ENCODE peak calls at places on chromosomes 5 and 9, in seven cellular contexts. One of them, this sample, is unnamed.
A peak's percentile ranks its signal among the peaks of the same experiment; 100 is the strongest.

GRCh38 chr5:80755634-80756033 is 100.9 kb upstream of the DHFR start:
- DNase-seq in HL-60: no peak
- DNase-seq in HepG2: no peak
- DNase-seq in astrocyte of the spinal cord: peak; percentile 25
- DNase-seq in heart right ventricle: no peak
- DNase-seq in WERI-Rb-1: no peak
- DNase-seq in cardiac fibroblast: no peak
- DNase-seq in this sample: no peak

GRCh38 chr5:121758640-121759039 is 93.0 kb upstream of the FTMT start:
- DNase-seq in astrocyte of the spinal cord: no peak
- DNase-seq in heart right ventricle: no peak
- DNase-seq in HepG2: no peak
- DNase-seq in cardiac fibroblast: no peak
- DNase-seq in WERI-Rb-1: peak; percentile 29
- DNase-seq in HL-60: no peak
- DNase-seq in this sample: no peak

GRCh38 chr5:50745221-50745620 is 78.8 kb downstream of the PARP8 start:
- DNase-seq in cardiac fibroblast: no peak
- DNase-seq in HepG2: no peak
- DNase-seq in WERI-Rb-1: no peak
- DNase-seq in astrocyte of the spinal cord: no peak
- DNase-seq in heart right ventricle: no peak
- DNase-seq in HL-60: no peak
- DNase-seq in this sample: no peak

GRCh38 chr9:120579750-120580590 is at the start of gene CDK5RAP2:
- DNase-seq in WERI-Rb-1: peak; percentile 98
- DNase-seq in cardiac fibroblast: peak; percentile 99
- DNase-seq in HL-60: peak; percentile 98
- DNase-seq in astrocyte of the spinal cord: peak; percentile 99
- DNase-seq in heart right ventricle: peak; percentile 96
- DNase-seq in HepG2: peak; percentile 96
- DNase-seq in this sample: peak; percentile 94

GRCh38 chr9:138096192-138096845 is 218.7 kb downstream of the CACNA1B start:
- DNase-seq in WERI-Rb-1: no peak
- DNase-seq in HL-60: no peak
- DNase-seq in HepG2: no peak
- DNase-seq in cardiac fibroblast: no peak
- DNase-seq in astrocyte of the spinal cord: no peak
- DNase-seq in heart right ventricle: no peak
- DNase-seq in this sample: no peak

GRCh38 chr9:114478459-114478858 is 26.8 kb downstream of the WHRN start:
- DNase-seq in WERI-Rb-1: no peak
- DNase-seq in cardiac fibroblast: no peak
- DNase-seq in heart right ventricle: no peak
- DNase-seq in HepG2: no peak
- DNase-seq in HL-60: no peak
- DNase-seq in astrocyte of the spinal cord: no peak
- DNase-seq in this sample: no peak

GRCh38 chr5:61182449-61182848 is 20.2 kb upstream of the SMIM15 start:
- DNase-seq in HL-60: no peak
- DNase-seq in WERI-Rb-1: no peak
- DNase-seq in heart right ventricle: no peak
- DNase-seq in astrocyte of the spinal cord: no peak
- DNase-seq in cardiac fibroblast: peak; percentile 46
- DNase-seq in HepG2: no peak
- DNase-seq in this sample: no peak

GRCh38 chr5:73232266-73233041 is 59.5 kb downstream of the TMEM174 start:
- DNase-seq in cardiac fibroblast: no peak
- DNase-seq in HL-60: no peak
- DNase-seq in astrocyte of the spinal cord: no peak
- DNase-seq in WERI-Rb-1: no peak
- DNase-seq in heart right ventricle: no peak
- DNase-seq in HepG2: no peak
- DNase-seq in this sample: no peak

GRCh38 chr9:72947987-72948465 is 4.8 kb downstream of the ALDH1A1 start:
- DNase-seq in astrocyte of the spinal cord: no peak
- DNase-seq in HL-60: no peak
- DNase-seq in WERI-Rb-1: no peak
- DNase-seq in heart right ventricle: no peak
- DNase-seq in cardiac fibroblast: no peak
- DNase-seq in HepG2: peak; percentile 55
- DNase-seq in this sample: no peak
- H3K4me3 ChIP-seq in astrocyte of the spinal cord: no peak overlapping the region
- H3K4me3 ChIP-seq in HL-60: no peak overlapping the region
- H3K4me3 ChIP-seq in WERI-Rb-1: no peak overlapping the region
- H3K4me3 ChIP-seq in heart right ventricle: no peak overlapping the region
- H3K4me3 ChIP-seq in cardiac fibroblast: no peak overlapping the region
- H3K4me3 ChIP-seq in HepG2: peak overlapping the region; percentile 86
- H3K4me3 ChIP-seq in this sample: no peak overlapping the region

DNA sequence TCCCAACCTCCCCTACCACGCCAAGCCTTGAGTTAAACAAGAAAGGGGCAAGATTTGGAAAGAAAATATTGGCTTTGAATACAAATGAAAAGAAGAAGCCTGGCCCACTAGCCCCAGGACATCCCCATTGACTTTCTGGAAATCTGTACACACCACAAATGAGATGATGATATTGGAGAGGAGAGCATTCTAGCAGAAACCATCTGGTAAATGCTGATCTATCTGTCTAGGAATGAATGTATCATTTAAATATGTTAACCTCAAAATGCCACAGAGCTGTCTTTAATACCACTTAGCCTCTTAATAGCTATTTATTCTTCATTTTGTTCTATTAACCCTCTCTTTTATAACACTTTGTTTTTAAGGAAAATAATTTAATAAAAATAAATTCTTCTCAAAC is 270.2 kb upstream of the PDE4D start:
- DNase-seq in HepG2: no peak
- DNase-seq in WERI-Rb-1: no peak
- DNase-seq in cardiac fibroblast: no peak
- DNase-seq in astrocyte of the spinal cord: peak; percentile 49
- DNase-seq in heart right ventricle: no peak
- DNase-seq in HL-60: no peak
- DNase-seq in this sample: no peak
- TF ChIP-seq CTCF in HepG2: no peak
- TF ChIP-seq CTCF in WERI-Rb-1: no peak
- TF ChIP-seq CTCF in cardiac fibroblast: no peak
- TF ChIP-seq CTCF in astrocyte of the spinal cord: no peak
- TF ChIP-seq CTCF in heart right ventricle: no peak
- TF ChIP-seq CTCF in HL-60: no peak
- TF ChIP-seq CTCF in this sample: no peak

GRCh38 chr5:82396871-82397514 is 118.8 kb upstream of the RPS23 start:
- DNase-seq in HepG2: peak; percentile 92
- DNase-seq in heart right ventricle: peak; percentile 84
- DNase-seq in cardiac fibroblast: peak; percentile 100
- DNase-seq in WERI-Rb-1: peak; percentile 24
- DNase-seq in HL-60: no peak
- DNase-seq in astrocyte of the spinal cord: peak; percentile 99
- DNase-seq in this sample: no peak
- H3K4me3 ChIP-seq in HepG2: no peak overlapping the region
- H3K4me3 ChIP-seq in heart right ventricle: no peak overlapping the region
- H3K4me3 ChIP-seq in cardiac fibroblast: no peak overlapping the region
- H3K4me3 ChIP-seq in WERI-Rb-1: no peak overlapping the region
- H3K4me3 ChIP-seq in HL-60: no peak overlapping the region
- H3K4me3 ChIP-seq in astrocyte of the spinal cord: no peak overlapping the region
- H3K4me3 ChIP-seq in this sample: no peak overlapping the region

GRCh38 chr9:100472725-100473261 is at the start of gene TMEFF1:
- DNase-seq in astrocyte of the spinal cord: peak; percentile 6
- DNase-seq in HL-60: peak; percentile 12
- DNase-seq in cardiac fibroblast: no peak
- DNase-seq in heart right ventricle: no peak
- DNase-seq in HepG2: peak; percentile 30
- DNase-seq in WERI-Rb-1: peak; percentile 93
- DNase-seq in this sample: peak; percentile 48
- TF ChIP-seq CTCF in astrocyte of the spinal cord: peak; percentile 12
- TF ChIP-seq CTCF in HL-60: no peak
- TF ChIP-seq CTCF in cardiac fibroblast: no peak
- TF ChIP-seq CTCF in heart right ventricle: peak; percentile 33
- TF ChIP-seq CTCF in HepG2: peak; percentile 16
- TF ChIP-seq CTCF in WERI-Rb-1: peak; percentile 31
- TF ChIP-seq CTCF in this sample: peak; percentile 34

DNA sequence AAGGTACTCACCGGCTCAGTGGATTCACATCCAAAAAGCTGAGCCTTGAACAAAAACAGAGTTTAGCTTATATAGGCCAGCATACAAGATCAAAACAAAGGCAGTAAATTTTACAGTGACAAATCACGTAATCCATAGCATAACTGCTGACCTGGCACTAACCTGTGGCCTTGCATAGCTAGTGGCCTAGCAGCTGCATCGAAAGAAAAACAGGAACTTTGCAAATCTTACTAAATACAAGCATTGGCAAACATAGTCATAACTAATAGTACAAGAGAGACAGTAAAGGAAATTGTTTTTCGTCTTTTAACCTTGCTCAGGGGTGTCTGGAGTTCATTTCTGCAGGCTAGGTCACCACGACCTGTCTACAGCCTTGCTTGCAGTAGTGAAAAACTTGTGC is 4.8 kb downstream of the HSDL2 start:
- DNase-seq in WERI-Rb-1: no peak
- DNase-seq in HepG2: peak; percentile 56
- DNase-seq in heart right ventricle: no peak
- DNase-seq in HL-60: peak; percentile 82
- DNase-seq in cardiac fibroblast: no peak
- DNase-seq in astrocyte of the spinal cord: no peak
- DNase-seq in this sample: no peak
- H3K4me3 ChIP-seq in WERI-Rb-1: no peak overlapping the region
- H3K4me3 ChIP-seq in HepG2: peak overlapping the region; percentile 16
- H3K4me3 ChIP-seq in heart right ventricle: no peak overlapping the region
- H3K4me3 ChIP-seq in HL-60: no peak overlapping the region
- H3K4me3 ChIP-seq in cardiac fibroblast: no peak overlapping the region
- H3K4me3 ChIP-seq in astrocyte of the spinal cord: no peak overlapping the region
- H3K4me3 ChIP-seq in this sample: no peak overlapping the region

GRCh38 chr5:141330299-141331080 is at the start of gene PCDHGA1:
- DNase-seq in WERI-Rb-1: peak; percentile 31
- DNase-seq in astrocyte of the spinal cord: peak; percentile 56
- DNase-seq in HL-60: no peak
- DNase-seq in cardiac fibroblast: peak; percentile 75
- DNase-seq in heart right ventricle: no peak
- DNase-seq in HepG2: peak; percentile 51
- DNase-seq in this sample: no peak
- TF ChIP-seq CTCF in WERI-Rb-1: peak; percentile 42
- TF ChIP-seq CTCF in astrocyte of the spinal cord: peak; percentile 45
- TF ChIP-seq CTCF in HL-60: no peak
- TF ChIP-seq CTCF in cardiac fibroblast: peak; percentile 72
- TF ChIP-seq CTCF in heart right ventricle: peak; percentile 58
- TF ChIP-seq CTCF in HepG2: peak; percentile 58
- TF ChIP-seq CTCF in this sample: peak; percentile 15

DNA sequence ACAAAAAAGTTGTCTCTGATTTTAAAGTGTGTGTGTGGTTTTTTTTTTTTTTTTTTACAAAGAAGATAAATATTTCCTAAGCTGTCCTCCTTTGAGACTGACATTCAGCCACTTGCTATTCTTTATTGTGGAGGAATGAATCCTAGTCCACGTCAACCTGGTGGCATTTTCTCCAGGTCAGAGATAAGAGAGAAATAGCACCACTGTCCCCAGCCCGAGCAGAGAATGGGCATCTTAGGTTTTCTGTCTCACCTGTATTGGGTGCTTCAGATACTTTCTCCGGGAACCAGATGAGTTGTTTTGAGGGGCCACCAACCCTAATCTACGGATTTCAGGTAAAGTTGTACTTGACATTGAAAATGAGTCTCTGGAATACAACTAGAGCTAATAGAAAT is 1.4 kb downstream of the ITGA2 start:
- DNase-seq in HL-60: no peak
- DNase-seq in astrocyte of the spinal cord: no peak
- DNase-seq in cardiac fibroblast: no peak
- DNase-seq in heart right ventricle: no peak
- DNase-seq in WERI-Rb-1: no peak
- DNase-seq in HepG2: no peak
- DNase-seq in this sample: no peak
- H3K4me3 ChIP-seq in HL-60: no peak overlapping the region
- H3K4me3 ChIP-seq in astrocyte of the spinal cord: peak overlapping the region; percentile 73
- H3K4me3 ChIP-seq in cardiac fibroblast: peak overlapping the region; percentile 87
- H3K4me3 ChIP-seq in heart right ventricle: no peak overlapping the region
- H3K4me3 ChIP-seq in WERI-Rb-1: no peak overlapping the region
- H3K4me3 ChIP-seq in HepG2: peak overlapping the region; percentile 87
- H3K4me3 ChIP-seq in this sample: peak overlapping the region; percentile 56

GRCh38 chr5:11905209-11905608 is 963 bp upstream of the CTNND2 start:
- DNase-seq in cardiac fibroblast: no peak
- DNase-seq in WERI-Rb-1: no peak
- DNase-seq in HL-60: no peak
- DNase-seq in heart right ventricle: no peak
- DNase-seq in astrocyte of the spinal cord: no peak
- DNase-seq in HepG2: no peak
- DNase-seq in this sample: no peak

GRCh38 chr5:11902304-11902703 is 1.9 kb downstream of the CTNND2 start:
- DNase-seq in astrocyte of the spinal cord: no peak
- DNase-seq in cardiac fibroblast: no peak
- DNase-seq in heart right ventricle: no peak
- DNase-seq in WERI-Rb-1: peak; percentile 21
- DNase-seq in HL-60: no peak
- DNase-seq in HepG2: no peak
- DNase-seq in this sample: no peak

GRCh38 chr5:11904270-11904906 is at the start of gene CTNND2:
- DNase-seq in cardiac fibroblast: peak; percentile 4
- DNase-seq in HepG2: no peak
- DNase-seq in WERI-Rb-1: peak; percentile 93
- DNase-seq in heart right ventricle: peak; percentile 26
- DNase-seq in HL-60: no peak
- DNase-seq in astrocyte of the spinal cord: peak; percentile 65
- DNase-seq in this sample: no peak

GRCh38 chr5:11903121-11903613 is 1.1 kb downstream of the CTNND2 start:
- DNase-seq in WERI-Rb-1: no peak
- DNase-seq in astrocyte of the spinal cord: peak; percentile 32
- DNase-seq in heart right ventricle: peak; percentile 12
- DNase-seq in HL-60: no peak
- DNase-seq in cardiac fibroblast: no peak
- DNase-seq in HepG2: no peak
- DNase-seq in this sample: no peak

DNA sequence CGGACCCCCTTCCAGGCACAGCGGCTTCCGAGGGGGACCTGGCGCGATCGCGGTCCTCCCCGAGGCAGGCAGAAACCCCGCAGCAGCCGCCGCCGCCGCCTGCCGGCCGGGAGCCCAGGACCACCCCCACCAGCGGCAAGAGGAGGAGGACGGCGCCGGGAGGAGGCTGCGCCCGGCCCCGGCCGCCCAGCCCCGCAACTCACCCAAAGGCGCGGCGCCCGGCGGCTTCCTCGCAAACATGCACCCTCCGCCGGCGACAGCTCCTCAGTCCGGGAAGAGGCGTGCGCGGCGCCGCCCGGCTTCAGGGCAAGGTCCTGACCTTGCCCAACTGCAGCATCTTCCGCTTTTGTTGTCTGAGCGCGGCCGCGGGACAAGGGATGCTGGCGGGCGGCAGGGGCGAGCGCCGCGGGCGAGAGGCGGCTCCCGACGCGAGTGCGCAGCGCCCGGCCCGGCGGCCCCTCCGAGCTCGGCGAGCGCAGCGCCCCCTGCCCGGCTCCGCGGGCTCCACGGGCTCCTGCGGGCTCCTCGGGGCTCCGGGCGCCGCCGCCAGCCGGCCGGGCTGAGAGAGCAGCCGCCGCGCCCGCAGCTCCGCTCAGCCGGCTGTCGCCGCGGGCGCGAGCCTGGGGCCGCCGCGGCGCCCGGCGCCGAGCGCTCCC is 504 bp downstream of the CTNND2 start:
- DNase-seq in HepG2: no peak
- DNase-seq in heart right ventricle: no peak
- DNase-seq in astrocyte of the spinal cord: peak; percentile 18
- DNase-seq in HL-60: peak; percentile 31
- DNase-seq in WERI-Rb-1: peak; percentile 59
- DNase-seq in cardiac fibroblast: peak; percentile 1
- DNase-seq in this sample: no peak
- TF ChIP-seq CTCF in HepG2: no peak
- TF ChIP-seq CTCF in heart right ventricle: no peak
- TF ChIP-seq CTCF in astrocyte of the spinal cord: no peak
- TF ChIP-seq CTCF in HL-60: no peak
- TF ChIP-seq CTCF in WERI-Rb-1: peak; percentile 12
- TF ChIP-seq CTCF in cardiac fibroblast: no peak
- TF ChIP-seq CTCF in this sample: no peak